ENCODE peak calls at places on chromosome 18, in six cellular contexts. Q is CD8-positive, alpha-beta T cell; J is mesendoderm; T is choroid plexus epithelial cell; H is ELF-1; X is fibroblast of pulmonary artery. D is an unnamed sample.

GRCh38 chr18:31723639-31723997 is 37.1 kb downstream of the SLC25A52 start:
- DNase-seq in Q (no peak), X (no peak), J (no peak), H (no peak), T (no peak), D (no peak)

GRCh38 chr18:45920367-45920766 is 46.8 kb downstream of the EPG5 start:
- DNase-seq in T (peak; percentile 72), J (no peak), H (no peak), Q (no peak), X (peak; percentile 86), D (no peak)

GRCh38 chr18:70015127-70015526 is 67.5 kb upstream of the CD226 start:
- DNase-seq in X (no peak), H (no peak), J (no peak), Q (no peak), T (no peak), D (no peak)

GRCh38 chr18:79584491-79585394 is 94.9 kb upstream of the CTDP1 start:
- DNase-seq in J (no peak), Q (no peak), H (no peak), T (peak; percentile 18), X (no peak), D (no peak)

GRCh38 chr18:70377857-70378701 is 89.2 kb downstream of the SOCS6 start:
- DNase-seq in T (peak; percentile 12), Q (no peak), H (no peak), X (no peak), J (no peak), D (no peak)

GRCh38 chr18:13268035-13268700 is 49.6 kb downstream of the LDLRAD4 start:
- DNase-seq in J (peak; percentile 92), X (peak; percentile 31), Q (no peak), T (peak; percentile 69), H (peak; percentile 77), D (no peak)

GRCh38 chr18:158128-159036 is at the start of gene USP14:
- DNase-seq in T (peak; percentile 99), Q (peak; percentile 98), J (peak; percentile 99), X (peak; percentile 97), H (peak; percentile 96), D (peak; percentile 97)

GRCh38 chr18:59359576-59359952 is 499 bp upstream of the LMAN1 start:
- DNase-seq in X (no peak), Q (no peak), T (no peak), J (no peak), H (no peak), D (no peak)

GRCh38 chr18:9901377-9901776 is 12.4 kb upstream of the VAPA start:
- DNase-seq in T (peak; percentile 43), Q (no peak), X (peak; percentile 52), J (no peak), H (no peak), D (no peak)

GRCh38 chr18:54149078-54149697 is 75.3 kb downstream of the MBD2 start:
- DNase-seq in H (peak; percentile 30), T (peak; percentile 95), Q (no peak), X (peak; percentile 92), J (peak; percentile 83), D (peak; percentile 64)

GRCh38 chr18:57744211-57744694 is 58.9 kb downstream of the ATP8B1 start:
- DNase-seq in X (peak; percentile 52), T (no peak), J (no peak), Q (no peak), H (no peak), D (no peak)

GRCh38 chr18:59040770-59041148 is 98.9 kb upstream of the SEC11C start:
- DNase-seq in Q (no peak), H (no peak), X (no peak), J (no peak), T (no peak), D (no peak)

GRCh38 chr18:34592961-34593382 is 117.1 kb upstream of the DTNA start:
- DNase-seq in T (peak; percentile 84), J (peak; percentile 83), H (peak; percentile 58), X (peak; percentile 65), Q (no peak), D (no peak)

GRCh38 chr18:64115906-64116305 is 33.0 kb downstream of the LINC00305 start:
- DNase-seq in J (no peak), T (peak; percentile 66), Q (no peak), X (peak; percentile 8), H (no peak), D (no peak)

GRCh38 chr18:73235491-73235890 is 367.7 kb upstream of the NETO1 start:
- DNase-seq in T (peak; percentile 89), J (peak; percentile 31), H (no peak), X (peak; percentile 36), Q (no peak), D (no peak)

GRCh38 chr18:27696148-27696547 is 480.8 kb downstream of the CDH2 start:
- DNase-seq in J (no peak), X (no peak), Q (no peak), T (no peak), H (no peak), D (no peak)

GRCh38 chr18:33596178-33596854 is 18.3 kb downstream of the ASXL3 start:
- DNase-seq in Q (no peak), J (no peak), H (no peak), T (peak; percentile 52), X (peak; percentile 53), D (no peak)

GRCh38 chr18:22981274-22982133 is 48.4 kb downstream of the RBBP8 start:
- DNase-seq in Q (no peak), X (no peak), T (no peak), H (no peak), J (no peak), D (no peak)

GRCh38 chr18:27599202-27599829 is 414.2 kb upstream of the CHST9 start:
- DNase-seq in H (peak; percentile 54), Q (no peak), J (peak; percentile 59), T (peak; percentile 65), X (peak; percentile 65), D (peak; percentile 5)

GRCh38 chr18:79598046-79598884 is 81.3 kb upstream of the CTDP1 start:
- DNase-seq in J (no peak), T (no peak), X (no peak), H (no peak), Q (no peak), D (no peak)

GRCh38 chr18:31049189-31049588 is 6.6 kb upstream of the DSC3 start:
- DNase-seq in X (peak; percentile 33), H (peak; percentile 33), Q (no peak), J (no peak), T (no peak), D (no peak)

GRCh38 chr18:74368901-74369705 is 53.5 kb downstream of the C18orf63 start:
- DNase-seq in T (no peak), H (no peak), X (no peak), Q (no peak), J (peak; percentile 3), D (no peak)

GRCh38 chr18:69401475-69402218 is 959 bp downstream of the DOK6 start:
- DNase-seq in J (peak; percentile 37), X (peak; percentile 28), Q (no peak), H (no peak), T (peak; percentile 24), D (no peak)

GRCh38 chr18:812673-813404 is 797 bp upstream of the YES1 start:
- DNase-seq in X (peak; percentile 94), J (peak; percentile 94), H (peak; percentile 94), Q (peak; percentile 82), T (peak; percentile 80), D (peak; percentile 75)

GRCh38 chr18:67281746-67282145 is 234.8 kb downstream of the DSEL start:
- DNase-seq in X (no peak), T (no peak), Q (no peak), J (no peak), H (no peak), D (no peak)

GRCh38 chr18:43396266-43396665 is 119.0 kb upstream of the SYT4 start:
- DNase-seq in T (peak; percentile 42), Q (no peak), H (no peak), X (peak; percentile 35), J (peak; percentile 51), D (no peak)

GRCh38 chr18:7011142-7011541 is 106.5 kb downstream of the LAMA1 start:
- DNase-seq in H (no peak), X (no peak), Q (no peak), J (no peak), T (no peak), D (no peak)

GRCh38 chr18:22591231-22591630 is 173.5 kb upstream of the CTAGE1 start:
- DNase-seq in J (no peak), X (peak; percentile 91), H (no peak), Q (no peak), T (peak; percentile 95), D (no peak)

GRCh38 chr18:63924551-63924950 is 16.8 kb downstream of the SERPINB10 start:
- DNase-seq in H (no peak), T (no peak), J (no peak), Q (no peak), X (peak; percentile 7), D (no peak)

GRCh38 chr18:59086522-59086921 is 53.2 kb upstream of the SEC11C start:
- DNase-seq in Q (no peak), J (no peak), T (no peak), X (no peak), H (no peak), D (no peak)

GRCh38 chr18:75106746-75107145 is 102.2 kb downstream of the PTGR3 start:
- DNase-seq in J (no peak), Q (no peak), H (no peak), T (no peak), X (no peak), D (no peak)

GRCh38 chr18:78080081-78080480 is 830.4 kb downstream of the GALR1 start:
- DNase-seq in J (no peak), H (no peak), T (no peak), X (no peak), Q (no peak), D (no peak)

GRCh38 chr18:44973282-44973681 is 292.6 kb downstream of the SETBP1 start:
- DNase-seq in J (peak; percentile 66), T (peak; percentile 41), X (peak; percentile 17), Q (no peak), H (peak; percentile 42), D (no peak)

GRCh38 chr18:61322265-61322873 is 10.9 kb upstream of the CDH20 start:
- DNase-seq in J (peak; percentile 80), X (peak; percentile 64), Q (no peak), T (peak; percentile 77), H (peak; percentile 82), D (peak; percentile 17)

GRCh38 chr18:52348209-52348608 is 8.2 kb downstream of the DCC start:
- DNase-seq in J (peak; percentile 74), H (peak; percentile 44), X (peak; percentile 16), T (peak; percentile 22), Q (no peak), D (no peak)

GRCh38 chr18:14747513-14748474 is at the start of gene ANKRD30B:
- DNase-seq in J (peak; percentile 0), T (no peak), Q (no peak), H (peak; percentile 21), X (no peak), D (no peak)

GRCh38 chr18:10245517-10246175 is 208.8 kb upstream of the APCDD1 start:
- DNase-seq in J (no peak), Q (no peak), X (no peak), T (no peak), H (peak; percentile 37), D (no peak)

GRCh38 chr18:23283933-23284430 is 148.7 kb downstream of the CABLES1 start:
- DNase-seq in X (peak; percentile 33), T (peak; percentile 60), J (peak; percentile 99), H (peak; percentile 67), Q (no peak), D (peak; percentile 62)

GRCh38 chr18:79583984-79584401 is 95.6 kb upstream of the CTDP1 start:
- DNase-seq in H (no peak), J (no peak), X (no peak), Q (no peak), T (no peak), D (no peak)

GRCh38 chr18:80022613-80023012 is 11.6 kb upstream of the RBFA start:
- DNase-seq in T (peak; percentile 40), H (peak; percentile 12), Q (no peak), J (peak; percentile 33), X (peak; percentile 44), D (no peak)